ENCODE peak calls at places on chromosomes 3 and 15, in four cellular contexts. E is A549, L is SK-N-SH, V is GM12878. S is an unnamed sample.
A peak's percentile ranks its signal among the peaks of the same experiment; 100 is the strongest.

GRCh38 chr3:16377196-16377595 is 112.2 kb downstream of the OXNAD1 start:
- DNase-seq in E (no peak), L (no peak), V (peak; percentile 75), S (no peak)

GRCh38 chr3:40583691-40584090 is 58.9 kb downstream of the ZNF621 start:
- DNase-seq in E (no peak), L (no peak), V (no peak), S (no peak)

GRCh38 chr15:80456517-80457497 is 52.6 kb downstream of the ARNT2 start:
- DNase-seq in E (no peak), L (no peak), V (no peak), S (no peak)

GRCh38 chr3:15291589-15292541 is 40.5 kb downstream of the SH3BP5 start:
- DNase-seq in E (no peak), L (no peak), V (peak; percentile 89), S (no peak)

GRCh38 chr3:48564022-48564421 is 441 bp upstream of the UCN2 start:
- DNase-seq in E (peak; percentile 56), L (no peak), V (no peak), S (peak; percentile 58)

GRCh38 chr3:16589867-16590624 is 15.2 kb downstream of the DAZL start:
- DNase-seq in E (no peak), L (no peak), V (peak; percentile 64), S (no peak)

GRCh38 chr3:54755746-54756145 is 172.1 kb downstream of the LRTM1 start:
- DNase-seq in E (no peak), L (no peak), V (no peak), S (no peak)

GRCh38 chr3:48361928-48362327 is 10.1 kb upstream of the FBXW12 start:
- DNase-seq in E (no peak), L (no peak), V (no peak), S (no peak)

GRCh38 chr15:62391565-62392262 is 226.6 kb upstream of the C2CD4B start:
- DNase-seq in E (peak; percentile 55), L (peak; percentile 85), V (no peak), S (peak; percentile 29)

GRCh38 chr3:136351905-136352304 is 101.8 kb downstream of the PCCB start:
- DNase-seq in E (no peak), L (no peak), V (no peak), S (no peak)

GRCh38 chr3:40680685-40681657 is 156.2 kb downstream of the ZNF621 start:
- DNase-seq in E (no peak), L (no peak), V (no peak), S (no peak)

GRCh38 chr3:110789315-110789714 is 282.3 kb upstream of the NECTIN3 start:
- DNase-seq in E (no peak), L (no peak), V (no peak), S (no peak)
- TF ChIP-seq PBX3 in E (no peak), L (no peak), V (no peak), S (no peak)

GRCh38 chr3:126460386-126460785 is 15.3 kb downstream of the ZXDC start:
- DNase-seq in E (no peak), L (no peak), V (no peak), S (no peak)
- TF ChIP-seq PBX3 in E (no peak), L (no peak), V (no peak), S (no peak)

GRCh38 chr3:90145094-90145810 is 1037.8 kb downstream of the EPHA3 start:
- DNase-seq in E (no peak), L (no peak), V (no peak), S (no peak)
- TF ChIP-seq PBX3 in E (no peak), L (no peak), V (no peak), S (no peak)

GRCh38 chr3:122802323-122802722 is 7.5 kb downstream of the SLC49A4 start:
- DNase-seq in E (no peak), L (no peak), V (no peak), S (no peak)
- TF ChIP-seq PBX3 in E (no peak), L (no peak), V (no peak), S (no peak)